ENCODE peak calls at places on chromosomes 6 and 20, in four cellular contexts. R is adrenal gland, G is testis, C is prostate gland. I is an unnamed sample.
A peak's percentile ranks its signal among the peaks of the same experiment; 100 is the strongest.

GRCh38 chr20:19492937-19493336 is 265.1 kb upstream of the RIN2 start:
- DNase-seq in R (peak; percentile 84), G (peak; percentile 20), C (no peak), I (no peak)

GRCh38 chr6:39087197-39087596 is 27.8 kb downstream of the SAYSD1 start:
- DNase-seq in R (no peak), G (no peak), C (no peak), I (no peak)

GRCh38 chr20:50596694-50597021 is 86.5 kb downstream of the PTPN1 start:
- DNase-seq in R (no peak), G (no peak), C (no peak), I (no peak)

GRCh38 chr20:38728911-38729642 is 4.8 kb downstream of the SLC32A1 start:
- DNase-seq in R (no peak), G (no peak), C (no peak), I (no peak)

GRCh38 chr20:64247970-64248841 is 7.3 kb upstream of the PCMTD2 start:
- DNase-seq in R (peak; percentile 48), G (no peak), C (no peak), I (peak; percentile 38)

GRCh38 chr20:62352402-62353288 is 14.5 kb downstream of the LAMA5 start:
- DNase-seq in R (peak; percentile 92), G (peak; percentile 85), C (peak; percentile 93), I (peak; percentile 82)

GRCh38 chr6:34518669-34519365 is 37.3 kb downstream of the SPDEF start:
- DNase-seq in R (no peak), G (no peak), C (no peak), I (no peak)

GRCh38 chr20:54350415-54350814 is 125.0 kb upstream of the DOK5 start:
- DNase-seq in R (no peak), G (no peak), C (no peak), I (no peak)

GRCh38 chr6:34792605-34793500 is 970 bp downstream of the BLTP3A start:
- DNase-seq in R (peak; percentile 76), G (peak; percentile 42), C (peak; percentile 28), I (peak; percentile 51)

GRCh38 chr20:7449269-7449668 is 491.0 kb downstream of the HAO1 start:
- DNase-seq in R (no peak), G (no peak), C (no peak), I (no peak)

GRCh38 chr6:152050451-152051195 is 243.1 kb downstream of the ESR1 start:
- DNase-seq in R (no peak), G (no peak), C (no peak), I (no peak)

GRCh38 chr6:13908955-13909381 is 15.8 kb upstream of the RNF182 start:
- DNase-seq in R (peak; percentile 68), G (peak; percentile 38), C (peak; percentile 45), I (no peak)

GRCh38 chr20:47782920-47783552 is 2.2 kb downstream of the SULF2 start:
- DNase-seq in R (no peak), G (no peak), C (no peak), I (no peak)

GRCh38 chr20:1150218-1150617 is 31.8 kb downstream of the PSMF1 start:
- DNase-seq in R (peak; percentile 15), G (no peak), C (no peak), I (no peak)

GRCh38 chr20:17958326-17959256 is 10.0 kb downstream of the SNX5 start:
- DNase-seq in R (no peak), G (no peak), C (no peak), I (no peak)

GRCh38 chr6:169847773-169848380 is 96.5 kb downstream of the ERMARD start:
- DNase-seq in R (peak; percentile 39), G (no peak), C (no peak), I (no peak)

GRCh38 chr6:56671160-56671559 is 28.5 kb upstream of the DST start:
- DNase-seq in R (no peak), G (no peak), C (no peak), I (no peak)

GRCh38 chr6:143396497-143397228 is 53.8 kb downstream of the ADAT2 start:
- DNase-seq in R (no peak), G (no peak), C (no peak), I (no peak)

DNA sequence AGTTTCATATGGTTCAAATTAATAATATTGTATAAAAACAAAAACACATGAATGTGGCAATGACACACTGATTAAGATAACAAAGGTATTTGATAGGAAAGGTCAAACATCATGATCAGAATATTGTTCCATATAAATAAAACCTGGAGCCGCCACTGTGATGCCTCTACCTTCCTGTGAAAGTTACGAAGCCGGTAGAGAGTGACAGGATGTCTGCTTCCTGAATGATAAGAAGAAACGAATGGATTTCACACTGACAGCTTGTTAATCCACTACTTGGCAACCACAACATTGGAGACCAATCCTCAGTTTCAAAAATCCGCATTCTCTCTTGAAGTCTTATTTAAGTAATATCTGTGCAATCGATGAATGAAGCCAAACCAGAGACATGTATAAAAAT is 315.1 kb downstream of the HDGFL1 start:
- DNase-seq in R (no peak), G (no peak), C (no peak), I (no peak)
- TF ChIP-seq CTCF in R (no peak), G (no peak), C (no peak), I (no peak)

GRCh38 chr6:132624175-132624574 is at the start of gene TAAR2:
- DNase-seq in R (no peak), G (no peak), C (no peak), I (no peak)
- H3K4me1 ChIP-seq in R (no peaks in the 10 kb centered on the region), G (no peaks in the 10 kb centered on the region), C (no peaks in the 10 kb centered on the region), I (no peaks in the 10 kb centered on the region)

DNA sequence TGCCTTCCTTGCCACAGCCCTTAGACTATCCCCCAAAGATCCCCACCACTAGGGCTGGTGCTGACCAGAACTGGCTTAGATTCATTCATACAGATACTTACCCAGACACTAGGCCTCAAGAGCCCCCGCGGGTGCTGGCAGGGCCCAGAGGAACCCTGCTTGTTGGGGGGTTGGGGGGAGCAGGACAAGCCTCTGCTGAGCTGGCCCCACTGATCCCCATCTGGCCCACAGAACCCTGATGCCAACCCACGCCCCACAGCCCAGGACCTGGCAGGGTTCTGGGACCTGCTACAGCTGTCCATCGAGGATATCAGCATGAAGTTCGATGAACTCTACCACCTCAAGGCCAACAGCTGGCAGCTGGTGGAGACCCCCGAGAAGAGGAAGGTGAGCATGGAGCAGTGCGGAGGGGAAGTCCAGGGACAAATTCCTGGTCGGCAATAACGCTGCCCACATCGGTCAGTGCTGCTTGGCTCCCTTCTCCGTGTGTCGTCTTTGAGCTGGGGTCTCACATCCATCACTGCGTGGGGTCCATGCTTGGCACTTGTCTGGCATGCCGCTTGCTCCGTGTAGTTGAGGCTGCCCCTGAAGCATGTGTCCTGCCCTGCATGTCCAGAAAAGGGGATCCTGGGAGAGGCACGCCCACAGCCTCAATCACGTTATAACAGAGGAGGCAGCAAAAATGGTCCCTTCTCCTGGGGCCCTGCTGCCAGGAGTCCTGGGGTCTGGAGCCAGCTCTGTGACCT is 15.5 kb upstream of the MYL9 start:
- DNase-seq in R (no peak), G (no peak), C (no peak), I (no peak)
- TF ChIP-seq POLR2A in R (no peak), G (no peak), C (no peak), I (no peak)

GRCh38 chr6:138563231-138563630 is 63.9 kb upstream of the NHSL1 start:
- DNase-seq in R (no peak), G (no peak), C (no peak), I (no peak)
- TF ChIP-seq CTCF in R (no peak), G (no peak), C (no peak), I (no peak)

GRCh38 chr6:401239-401993 is 9.9 kb downstream of the IRF4 start:
- DNase-seq in R (no peak), G (no peak), C (no peak), I (no peak)
- H3K4me1 ChIP-seq in R (no peaks in the 10 kb centered on the region), G (no peaks in the 10 kb centered on the region), C (no peaks in the 10 kb centered on the region), I (no peaks in the 10 kb centered on the region)

DNA sequence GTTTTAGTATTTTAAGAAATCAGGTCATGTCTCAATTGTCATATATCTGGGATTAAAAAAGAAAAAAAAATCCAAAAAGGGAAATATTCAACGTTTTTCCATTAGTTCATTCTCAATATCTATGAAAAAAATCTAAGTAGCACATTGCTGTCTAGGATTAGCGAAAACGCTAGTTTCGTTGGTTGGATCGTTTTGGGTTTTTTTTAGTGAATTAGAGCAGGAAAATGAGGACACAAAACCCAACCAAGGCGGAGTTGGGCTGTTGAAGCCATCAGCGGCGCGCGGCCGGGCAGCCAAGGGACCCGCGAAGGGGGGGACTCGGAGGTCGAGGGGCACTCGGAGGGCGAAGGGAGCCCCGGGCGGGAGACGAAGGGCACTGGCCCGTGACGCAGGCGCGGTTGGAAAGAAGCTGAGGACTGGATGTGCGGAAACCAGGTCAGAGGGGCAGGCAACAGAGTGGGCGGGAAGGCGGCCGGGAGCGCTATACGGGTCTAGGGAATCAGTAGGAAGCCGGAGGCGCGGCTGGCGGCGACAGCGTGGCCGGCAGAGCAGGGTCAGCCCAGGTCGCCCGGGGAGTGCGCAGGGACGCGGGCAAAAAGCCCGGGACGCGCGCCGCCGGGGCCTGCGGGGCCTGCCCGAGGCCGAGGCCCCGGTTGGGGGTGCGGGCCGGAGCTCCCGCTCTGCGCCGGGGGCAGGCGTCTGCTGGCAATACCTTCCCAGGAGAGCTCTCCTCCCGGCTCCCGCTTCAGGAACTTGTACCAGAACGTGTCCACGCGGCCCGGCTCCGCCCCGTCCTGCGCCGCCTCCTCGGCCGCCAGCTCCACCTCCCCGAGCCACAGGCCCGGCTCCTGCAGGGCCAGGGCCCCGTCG is 599 bp downstream of the EPM2A start:
- DNase-seq in R (peak; percentile 95), G (peak; percentile 90), C (peak; percentile 82), I (peak; percentile 95)
- TF ChIP-seq POLR2A in R (no peak), G (no peak), C (no peak), I (peak; percentile 95)

DNA sequence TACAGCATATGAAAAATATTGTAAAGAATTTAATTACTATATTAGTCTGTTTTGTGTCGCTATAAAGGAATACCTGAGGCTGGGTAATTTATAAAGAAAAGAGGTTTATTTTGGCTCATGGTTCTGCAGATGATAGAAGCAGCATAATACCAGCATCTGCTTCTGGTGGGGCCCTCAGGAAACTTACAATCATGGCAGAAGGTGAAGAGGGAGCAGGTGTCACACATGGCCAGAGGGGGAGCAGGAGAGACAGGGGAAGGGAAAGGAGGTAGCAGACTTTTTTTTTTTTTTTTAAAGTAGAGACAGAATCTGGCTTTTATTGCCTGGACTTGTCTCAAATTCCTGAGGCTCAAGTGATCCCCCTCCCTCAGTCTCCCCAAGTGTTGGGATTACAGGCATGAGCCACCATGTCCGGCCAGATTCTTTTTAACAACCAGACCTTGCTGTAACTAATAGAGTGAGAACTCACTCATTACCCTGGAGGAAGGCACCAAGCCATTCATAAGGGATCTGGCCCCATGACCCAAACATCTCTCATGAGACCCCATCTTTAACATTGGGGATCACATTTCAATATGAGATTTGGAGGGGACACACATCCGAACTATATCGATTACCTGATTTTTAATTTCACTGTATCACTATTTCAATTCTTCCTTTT is 64.6 kb downstream of the MAN1A1 start:
- DNase-seq in R (no peak), G (no peak), C (no peak), I (no peak)
- TF ChIP-seq CTCF in R (no peak), G (no peak), C (no peak), I (no peak)

GRCh38 chr6:156794963-156795362 is 17.8 kb downstream of the ARID1B start:
- DNase-seq in R (no peak), G (no peak), C (no peak), I (peak; percentile 70)
- H3K4me1 ChIP-seq in R (peaks cover 57% of the 10 kb centered on the region), G (peaks cover 28% of the 10 kb centered on the region), C (no peaks in the 10 kb centered on the region), I (peaks cover 28% of the 10 kb centered on the region)

I was measured in right lobe of liver.